ENCODE peak calls at places on chromosomes 6 and 20, in seven cellular contexts. O is tibial artery, P is cardiac muscle cell, R is mesendoderm, F is SJSA1, L is prostate gland, Y is RWPE2. Z is an unnamed sample. For H3K36me3 and H3K4me1, the result is how much of the 10 kb centered on the place peaks cover.

GRCh38 chr6:144953552-144954240 is 668.6 kb downstream of the UTRN start:
- DNase-seq in Y (no peak), P (peak), R (peak), L (no peak), F (peak), O (no peak), Z (no peak)

GRCh38 chr6:105793132-105793531 is 293.0 kb upstream of the PRDM1 start:
- DNase-seq in L (no peak), O (no peak), R (peak), F (no peak), P (no peak), Y (no peak), Z (no peak)

GRCh38 chr6:106142876-106143431 is 56.8 kb downstream of the PRDM1 start:
- DNase-seq in P (no peak), F (no peak), Y (no peak), R (peak), L (no peak), O (no peak), Z (no peak)

GRCh38 chr6:156776470-156776840 is 723 bp upstream of the ARID1B start:
- DNase-seq in O (no peak), Y (no peak), R (no peak), F (no peak), L (peak), P (peak), Z (no peak)

GRCh38 chr6:121767254-121767653 is 331.8 kb downstream of the GJA1 start:
- DNase-seq in P (no peak), Y (no peak), O (no peak), R (no peak), F (no peak), L (no peak), Z (no peak)

GRCh38 chr6:81998432-81998831 is 246.0 kb upstream of the TENT5A start:
- DNase-seq in L (no peak), Y (no peak), F (no peak), R (no peak), P (peak), O (no peak), Z (no peak)

GRCh38 chr6:125077453-125077852 is 76.1 kb upstream of the TPD52L1 start:
- DNase-seq in O (no peak), Y (no peak), L (no peak), P (peak), R (peak), F (no peak), Z (no peak)

GRCh38 chr6:3287976-3288707 is 29.4 kb downstream of the PSMG4 start:
- DNase-seq in Y (peak), L (no peak), O (peak), R (no peak), F (no peak), P (no peak), Z (no peak)

GRCh38 chr6:36793296-36793912 is 45.8 kb downstream of the CPNE5 start:
- DNase-seq in P (no peak), F (no peak), R (no peak), Y (no peak), L (no peak), O (no peak), Z (no peak)

GRCh38 chr6:112272799-112273198 is 18.4 kb upstream of the LAMA4 start:
- DNase-seq in P (no peak), O (no peak), R (no peak), F (no peak), L (no peak), Y (no peak), Z (no peak)

GRCh38 chr6:29926795-29927427 is 15.4 kb upstream of the HLA-A start:
- DNase-seq in F (peak), Y (no peak), L (peak), P (peak), O (peak), R (no peak), Z (peak)

GRCh38 chr20:6104493-6105188 is 18.2 kb downstream of the FERMT1 start:
- DNase-seq in O (no peak), L (no peak), F (no peak), Y (no peak), P (peak), R (peak), Z (no peak)

GRCh38 chr6:52130440-52130839 is 43.0 kb upstream of the PKHD1 start:
- DNase-seq in Y (no peak), P (no peak), F (no peak), R (peak), L (no peak), O (no peak), Z (no peak)

GRCh38 chr6:156662025-156662445 is 115.1 kb upstream of the ARID1B start:
- DNase-seq in F (no peak), O (no peak), R (peak), P (no peak), Y (no peak), L (no peak), Z (no peak)

GRCh38 chr6:37222125-37222967 is 35.2 kb upstream of the TBC1D22B start:
- DNase-seq in O (peak), L (peak), F (peak), Y (peak), R (peak), P (peak), Z (peak)

GRCh38 chr6:85464260-85464644 is 14.4 kb downstream of the NT5E start:
- DNase-seq in R (no peak), P (peak), Y (peak), F (peak), O (peak), L (no peak), Z (no peak)

GRCh38 chr6:3363296-3364025 is 93.4 kb downstream of the SLC22A23 start:
- DNase-seq in R (no peak), F (no peak), Y (peak), L (peak), P (no peak), O (no peak), Z (no peak)

GRCh38 chr6:5082487-5083306 is 2.4 kb upstream of the PPP1R3G start:
- DNase-seq in L (no peak), P (peak), F (peak), R (peak), Y (peak), O (peak), Z (no peak)

GRCh38 chr6:71486466-71486865 is 197.9 kb downstream of the OGFRL1 start:
- DNase-seq in F (no peak), P (no peak), R (no peak), L (no peak), Y (no peak), O (no peak), Z (no peak)

GRCh38 chr6:147434508-147434907 is 74.0 kb upstream of the SAMD5 start:
- DNase-seq in L (no peak), O (no peak), R (no peak), P (peak), F (no peak), Y (no peak), Z (no peak)

GRCh38 chr20:25987073-25987927 is 290.6 kb upstream of the ZNF337 start:
- DNase-seq in P (peak), R (peak), F (peak), Y (no peak), O (no peak), L (no peak), Z (peak)

GRCh38 chr6:164097557-164098398 is 683.3 kb downstream of the QKI start:
- DNase-seq in R (peak), F (no peak), L (no peak), O (no peak), P (peak), Y (no peak), Z (no peak)

GRCh38 chr6:154154389-154154967 is 115.4 kb downstream of the OPRM1 start:
- DNase-seq in O (peak), P (peak), L (peak), F (no peak), Y (no peak), R (peak), Z (peak)

GRCh38 chr6:29864037-29864795 is 36.6 kb downstream of the HLA-G start:
- DNase-seq in P (no peak), L (no peak), F (no peak), Y (no peak), O (no peak), R (no peak), Z (no peak)

GRCh38 chr20:11585752-11586352 is 331.8 kb upstream of the BTBD3 start:
- DNase-seq in R (peak), F (no peak), P (peak), L (no peak), O (no peak), Y (no peak), Z (no peak)

GRCh38 chr6:75101896-75102680 is 103.8 kb downstream of the COL12A1 start:
- DNase-seq in P (peak), L (no peak), F (no peak), R (no peak), Y (no peak), O (peak), Z (no peak)

GRCh38 chr20:36320898-36321695 is 15.0 kb downstream of the DLGAP4 start:
- DNase-seq in F (no peak), P (no peak), R (no peak), O (no peak), Y (peak), L (no peak), Z (no peak)

GRCh38 chr6:2799936-2800527 is 34.8 kb downstream of the WRNIP1 start:
- DNase-seq in L (no peak), P (no peak), O (no peak), F (no peak), R (peak), Y (no peak), Z (no peak)

GRCh38 chr6:31190488-31190887 is 20.0 kb upstream of the POU5F1 start:
- DNase-seq in L (no peak), O (no peak), Y (no peak), P (no peak), F (no peak), R (no peak), Z (no peak)

GRCh38 chr6:53233309-53233708 is 84.7 kb upstream of the GCM1 start:
- DNase-seq in L (no peak), F (no peak), P (no peak), Y (no peak), R (no peak), O (no peak), Z (no peak)

GRCh38 chr20:32911355-32911754 is 52.6 kb downstream of the EFCAB8 start:
- DNase-seq in P (no peak), Y (peak), L (no peak), F (no peak), R (no peak), O (no peak), Z (no peak)

GRCh38 chr6:133306876-133307275 is 65.7 kb downstream of the EYA4 start:
- DNase-seq in F (no peak), O (no peak), P (peak), Y (no peak), R (no peak), L (no peak), Z (no peak)

GRCh38 chr6:138001750-138002349 is 105.4 kb downstream of the PERP start:
- DNase-seq in L (peak), Y (no peak), O (peak), R (peak), P (peak), F (no peak), Z (peak)

GRCh38 chr20:2519115-2519815 is 10.6 kb upstream of the ZNF343 start:
- DNase-seq in L (no peak), R (no peak), Y (no peak), P (peak), F (no peak), O (no peak), Z (no peak)

GRCh38 chr6:111270121-111270520 is 182.8 kb downstream of the SLC16A10 start:
- DNase-seq in L (no peak), F (no peak), P (no peak), O (no peak), Y (no peak), R (no peak), Z (no peak)

DNA sequence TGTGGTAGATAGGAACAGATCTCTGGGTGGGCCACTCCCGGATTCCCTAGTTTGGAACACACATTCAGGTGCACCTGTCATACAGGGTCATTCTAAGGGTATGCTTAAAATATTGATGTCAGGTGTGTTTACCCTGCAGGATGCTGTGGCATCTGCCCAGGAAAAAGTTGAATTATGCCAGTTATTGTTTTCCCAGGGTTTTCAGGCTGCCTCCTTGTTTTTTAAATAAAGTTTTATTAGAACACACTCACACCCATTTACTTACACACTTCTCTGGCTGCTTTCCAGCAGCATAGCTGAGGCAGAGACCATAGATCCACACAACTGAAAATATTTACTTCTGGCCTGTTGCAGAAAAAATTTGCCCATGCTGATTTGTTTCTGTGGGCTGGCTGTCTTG is 76.5 kb downstream of the PHACTR3 start:
- DNase-seq in F (no peak), P (no peak), L (no peak), Y (peak), R (no peak), O (no peak), Z (no peak)
- H3K36me3 ChIP-seq in F (under half), P (under half), L (under half), Y (under half), R (under half), O (under half), Z (under half)

GRCh38 chr6:43091592-43091991 is 15.5 kb downstream of the PTK7 start:
- DNase-seq in O (no peak), Y (no peak), L (no peak), F (no peak), P (no peak), R (no peak), Z (no peak)

GRCh38 chr6:43090557-43090952 is 14.4 kb downstream of the PTK7 start:
- DNase-seq in P (no peak), L (peak), Y (no peak), O (no peak), R (peak), F (no peak), Z (no peak)

GRCh38 chr6:43091020-43091419 is 14.9 kb downstream of the PTK7 start:
- DNase-seq in R (no peak), Y (no peak), F (no peak), P (no peak), L (no peak), O (no peak), Z (no peak)

GRCh38 chr6:43093361-43094289 is 17.5 kb downstream of the PTK7 start:
- DNase-seq in Y (no peak), P (peak), L (no peak), R (peak), F (peak), O (peak), Z (no peak)

GRCh38 chr6:43092635-43093034 is 16.5 kb downstream of the PTK7 start:
- DNase-seq in L (no peak), O (no peak), Y (no peak), F (no peak), P (no peak), R (no peak), Z (no peak)
- H3K4me1 ChIP-seq in L (under half), O (under half), Y (half or more), F (under half), P (under half), R (under half), Z (under half)

GRCh38 chr6:16681260-16681873 is 79.9 kb downstream of the ATXN1 start:
- DNase-seq in F (peak), P (peak), R (no peak), Y (peak), O (no peak), L (no peak), Z (no peak)
- H3K4me3 ChIP-seq in F (peak), P (no peak), R (no peak), Y (no peak), O (no peak), L (no peak), Z (no peak)

GRCh38 chr20:49171928-49172327 is 16.2 kb downstream of the STAU1 start:
- DNase-seq in L (no peak), O (no peak), R (no peak), Y (no peak), P (peak), F (no peak), Z (no peak)
- H3K36me3 ChIP-seq in L (under half), O (under half), R (under half), Y (under half), P (under half), F (under half), Z (under half)

GRCh38 chr6:13468839-13469238 is 18.6 kb downstream of the GFOD1 start:
- DNase-seq in O (no peak), Y (no peak), P (no peak), L (no peak), F (no peak), R (no peak), Z (no peak)

GRCh38 chr6:13471184-13471583 is 16.2 kb downstream of the GFOD1 start:
- DNase-seq in P (no peak), L (no peak), F (no peak), Y (no peak), O (no peak), R (no peak), Z (no peak)

GRCh38 chr6:13472099-13472498 is 15.3 kb downstream of the GFOD1 start:
- DNase-seq in O (no peak), P (no peak), R (no peak), Y (no peak), L (no peak), F (no peak), Z (no peak)

GRCh38 chr6:13470240-13471140 is 16.9 kb downstream of the GFOD1 start:
- DNase-seq in L (no peak), O (no peak), P (no peak), F (no peak), Y (no peak), R (no peak), Z (no peak)

DNA sequence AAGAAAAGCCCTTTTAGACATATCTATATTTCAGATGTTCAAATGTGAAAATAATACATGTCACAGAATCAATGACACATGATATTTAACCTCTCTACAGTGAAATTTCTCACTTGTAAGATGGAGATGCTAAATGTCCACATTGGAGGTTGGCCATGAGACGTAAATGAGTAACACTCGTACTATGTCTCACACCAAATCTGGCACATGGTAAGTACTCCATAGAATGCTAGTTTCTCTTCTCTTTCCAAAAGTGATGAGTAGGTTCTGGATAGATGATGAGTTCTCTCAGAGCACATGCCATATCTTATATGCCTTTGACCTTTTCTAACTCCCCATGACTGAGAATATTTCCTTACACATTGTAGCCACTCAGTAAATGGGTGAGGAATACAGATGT is 17.7 kb downstream of the GFOD1 start:
- DNase-seq in L (no peak), F (no peak), O (no peak), Y (no peak), P (no peak), R (no peak), Z (no peak)
- H3K4me1 ChIP-seq in L (under half), F (under half), O (under half), Y (under half), P (under half), R (under half), Z (under half)

GRCh38 chr20:23082846-23083552 is 3.1 kb downstream of the CD93 start:
- DNase-seq in P (no peak), R (peak), F (no peak), O (no peak), Y (no peak), L (peak), Z (peak)
- H3K4me3 ChIP-seq in P (no peak), R (no peak), F (no peak), O (peak), Y (no peak), L (no peak), Z (peak)

GRCh38 chr6:127710668-127711067 is 133.7 kb downstream of the C6orf58 start:
- DNase-seq in P (no peak), L (no peak), R (no peak), O (no peak), Y (no peak), F (no peak), Z (no peak)
- H3K36me3 ChIP-seq in P (under half), L (under half), R (under half), O (under half), Y (under half), F (under half), Z (under half)

GRCh38 chr6:135586844-135587243 is 89.3 kb upstream of the AHI1 start:
- DNase-seq in O (no peak), P (peak), Y (no peak), F (no peak), R (no peak), L (no peak), Z (no peak)
- H3K4me1 ChIP-seq in O (under half), P (under half), Y (under half), F (under half), R (under half), L (under half), Z (under half)